ENCODE peak calls at places on chromosomes 5 and 9, in four cellular contexts. B is erythroblast, Q is ovary, H is body of pancreas. T is an unnamed sample.

GRCh38 chr9:38142201-38142600 is 73.2 kb upstream of the SHB start:
- DNase-seq in B (no peak), Q (no peak), H (no peak), T (no peak)

GRCh38 chr5:95620870-95621838 is 1.3 kb downstream of the GPR150 start:
- DNase-seq in B (peak), Q (no peak), H (peak), T (peak)

GRCh38 chr5:175795959-175796358 is 75.4 kb upstream of the CPLX2 start:
- DNase-seq in B (no peak), Q (no peak), H (no peak), T (no peak)

GRCh38 chr5:123875444-123876264 is 363.7 kb downstream of the CSNK1G3 start:
- DNase-seq in B (no peak), Q (no peak), H (peak), T (no peak)

GRCh38 chr5:10233505-10233904 is 16.2 kb downstream of the ATPSCKMT start:
- DNase-seq in B (peak), Q (no peak), H (peak), T (no peak)

GRCh38 chr9:89482950-89483349 is 15.0 kb downstream of the SEMA4D start:
- DNase-seq in B (no peak), Q (no peak), H (no peak), T (no peak)

GRCh38 chr5:159412284-159413046 is 82.2 kb upstream of the IL12B start:
- DNase-seq in B (no peak), Q (peak), H (no peak), T (peak)

GRCh38 chr5:52825826-52826225 is 38.1 kb downstream of the ITGA1 start:
- DNase-seq in B (no peak), Q (no peak), H (no peak), T (no peak)

GRCh38 chr9:129841071-129841470 is 5.8 kb downstream of the USP20 start:
- DNase-seq in B (no peak), Q (no peak), H (peak), T (no peak)

GRCh38 chr9:132946624-132947295 is 2.3 kb upstream of the TSC1 start:
- DNase-seq in B (no peak), Q (no peak), H (no peak), T (no peak)

GRCh38 chr9:34125681-34126206 is 754 bp downstream of the DCAF12 start:
- DNase-seq in B (peak), Q (no peak), H (peak), T (no peak)

GRCh38 chr9:35237303-35237702 is 75.5 kb downstream of the UNC13B start:
- DNase-seq in B (no peak), Q (no peak), H (peak), T (peak)

GRCh38 chr5:54520940-54521339 is 3.4 kb downstream of the SNX18 start:
- DNase-seq in B (no peak), Q (no peak), H (no peak), T (no peak)

GRCh38 chr9:108784128-108784490 is 71.7 kb downstream of the ACTL7B start:
- DNase-seq in B (no peak), Q (no peak), H (no peak), T (no peak)

GRCh38 chr5:60685028-60685427 is 14.9 kb downstream of the DEPDC1B start:
- DNase-seq in B (no peak), Q (no peak), H (no peak), T (no peak)

GRCh38 chr5:139845846-139846681 is 50.5 kb downstream of the PSD2 start:
- DNase-seq in B (no peak), Q (peak), H (peak), T (no peak)

GRCh38 chr5:43007246-43007910 is 32.7 kb downstream of the ANXA2R start:
- DNase-seq in B (peak), Q (peak), H (peak), T (peak)

GRCh38 chr5:43010956-43011355 is 29.2 kb downstream of the ANXA2R start:
- DNase-seq in B (no peak), Q (no peak), H (no peak), T (no peak)

GRCh38 chr5:43006411-43007202 is 33.5 kb downstream of the ANXA2R start:
- DNase-seq in B (no peak), Q (no peak), H (no peak), T (no peak)

GRCh38 chr5:43007911-43008368 is 32.2 kb downstream of the ANXA2R start:
- DNase-seq in B (peak), Q (peak), H (peak), T (peak)

GRCh38 chr5:43008369-43009158 is 31.6 kb downstream of the ANXA2R start:
- DNase-seq in B (peak), Q (peak), H (peak), T (peak)
- TF ChIP-seq POLR2A in B (no peak), Q (peak), H (peak), T (no peak)

GRCh38 chr5:143434261-143435206 is 31.0 kb upstream of the NR3C1 start:
- DNase-seq in B (no peak), Q (no peak), H (peak), T (peak)

GRCh38 chr5:143431789-143432188 is 28.3 kb upstream of the NR3C1 start:
- DNase-seq in B (no peak), Q (no peak), H (no peak), T (no peak)

GRCh38 chr5:143435207-143435657 is 31.7 kb upstream of the NR3C1 start:
- DNase-seq in B (no peak), Q (no peak), H (no peak), T (no peak)

GRCh38 chr5:143432658-143433239 is 29.3 kb upstream of the NR3C1 start:
- DNase-seq in B (no peak), Q (no peak), H (no peak), T (no peak)

DNA sequence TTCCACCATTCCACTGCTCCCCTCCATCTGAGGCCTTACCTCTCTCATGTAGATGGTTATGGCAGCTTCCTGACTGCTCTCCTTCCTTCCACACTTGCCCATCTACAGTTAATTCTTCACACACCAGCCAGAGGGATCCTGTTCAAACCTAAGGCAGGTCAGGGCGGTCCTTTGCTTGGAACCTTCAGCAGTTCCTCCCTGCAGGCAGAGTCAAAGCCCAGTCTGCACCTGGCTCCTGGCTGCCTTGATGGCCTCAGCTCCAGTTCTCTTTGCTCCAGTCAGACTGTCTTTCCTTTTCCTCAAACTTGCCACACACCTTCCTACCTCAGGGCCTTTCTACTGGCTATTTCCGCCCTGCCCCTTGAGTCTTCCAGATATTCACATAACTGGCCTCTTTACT is 30.2 kb upstream of the NR3C1 start:
- DNase-seq in B (no peak), Q (no peak), H (no peak), T (no peak)
- TF ChIP-seq POLR2A in B (no peak), Q (no peak), H (no peak), T (no peak)

GRCh38 chr9:32551491-32552049 is 557 bp upstream of the SMIM27 start:
- DNase-seq in B (peak), Q (peak), H (peak), T (no peak)
- TF ChIP-seq POLR2A in B (peak), Q (no peak), H (no peak), T (no peak)

GRCh38 chr9:117707561-117707960 is 3.4 kb downstream of the TLR4 start:
- DNase-seq in B (no peak), Q (no peak), H (no peak), T (no peak)

GRCh38 chr9:117704024-117704575 is at the start of gene TLR4:
- DNase-seq in B (no peak), Q (peak), H (peak), T (peak)

GRCh38 chr9:117704597-117704996 is 394 bp downstream of the TLR4 start:
- DNase-seq in B (no peak), Q (no peak), H (no peak), T (no peak)

GRCh38 chr9:117705386-117705785 is 1.2 kb downstream of the TLR4 start:
- DNase-seq in B (no peak), Q (no peak), H (no peak), T (no peak)

DNA sequence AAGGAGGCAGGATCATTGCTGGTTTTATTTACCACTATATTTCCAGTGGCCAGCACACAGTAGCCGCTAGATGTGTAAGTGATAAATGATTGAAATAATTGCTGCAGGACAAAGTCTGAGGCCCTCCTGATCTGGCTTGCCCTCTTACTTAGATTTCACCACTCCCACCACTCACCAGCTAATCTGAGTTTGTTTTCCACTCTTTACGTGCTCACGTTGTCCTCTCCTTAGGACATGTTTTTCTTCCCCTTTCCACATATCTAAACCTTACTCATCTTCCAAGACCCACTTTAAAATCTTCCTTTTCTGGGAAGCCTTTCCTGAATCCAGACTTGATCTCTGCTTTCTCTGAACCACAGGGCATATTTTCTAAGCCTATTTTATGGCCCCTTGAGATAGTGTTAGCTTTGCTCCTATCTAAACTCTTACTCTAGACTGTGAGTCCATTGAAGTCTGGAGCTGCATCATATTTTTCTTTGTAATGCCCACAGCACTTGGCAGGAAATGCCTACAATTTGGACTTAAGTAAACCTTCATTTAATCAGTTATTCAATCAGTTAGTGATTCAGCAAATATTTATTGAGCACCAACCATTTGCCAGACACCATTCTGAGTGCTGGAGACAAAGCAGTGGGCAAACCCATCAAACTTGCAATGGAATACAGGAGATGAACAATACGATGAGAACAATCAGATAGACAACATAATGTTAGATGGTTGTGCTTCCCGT is 2.4 kb downstream of the TLR4 start:
- DNase-seq in B (no peak), Q (no peak), H (no peak), T (no peak)
- TF ChIP-seq POLR2A in B (no peak), Q (no peak), H (no peak), T (no peak)

GRCh38 chr5:150778517-150779396 is at the start of gene SMIM3:
- DNase-seq in B (peak), Q (peak), H (peak), T (peak)
- TF ChIP-seq POLR2A in B (peak), Q (peak), H (peak), T (no peak)